ENCODE peak calls at places on chromosomes 12 and 14, in six cellular contexts. K, M, D, A, U and W are unnamed samples.

GRCh38 chr12:91040356-91040755 is 17.5 kb downstream of the KERA start:
- DNase-seq in U (no peak), D (no peak), M (no peak), A (no peak), K (no peak), W (no peak)

GRCh38 chr14:33229269-33229924 is 290.7 kb downstream of the NPAS3 start:
- DNase-seq in U (peak; percentile 29), D (peak; percentile 81), M (no peak), K (peak; percentile 36), A (no peak), W (no peak)

GRCh38 chr12:116466536-116466935 is 92.6 kb upstream of the MAP1LC3B2 start:
- DNase-seq in A (no peak), K (peak; percentile 29), M (peak; percentile 15), U (no peak), D (no peak), W (peak; percentile 11)

GRCh38 chr12:64039285-64039871 is 182.7 kb downstream of the KICS2 start:
- DNase-seq in D (peak; percentile 78), M (peak; percentile 23), U (no peak), K (peak; percentile 49), A (no peak), W (no peak)

GRCh38 chr12:70645494-70646317 is 8.5 kb upstream of the PTPRB start:
- DNase-seq in M (peak; percentile 44), U (no peak), D (no peak), A (peak; percentile 60), K (peak; percentile 93), W (peak; percentile 39)

GRCh38 chr14:106507354-106507753 is 981.0 kb downstream of the TMEM121 start:
- DNase-seq in U (no peak), A (no peak), K (no peak), D (no peak), M (no peak), W (no peak)

GRCh38 chr12:93048646-93049045 is 119.6 kb upstream of the EEA1 start:
- DNase-seq in M (no peak), U (no peak), D (no peak), K (no peak), A (no peak), W (no peak)

GRCh38 chr12:39442895-39443703 is at the start of gene KIF21A:
- DNase-seq in A (peak; percentile 69), K (peak; percentile 94), D (peak; percentile 88), M (peak; percentile 47), U (peak; percentile 87), W (peak; percentile 64)

GRCh38 chr12:64457036-64457435 is 5.1 kb downstream of the TBK1 start:
- DNase-seq in A (no peak), U (no peak), D (no peak), K (peak; percentile 39), M (no peak), W (no peak)

GRCh38 chr14:42140001-42140400 is 533.3 kb downstream of the LRFN5 start:
- DNase-seq in A (no peak), U (no peak), D (no peak), K (no peak), M (no peak), W (no peak)

GRCh38 chr12:105451798-105452197 is 121.3 kb downstream of the C12orf75 start:
- DNase-seq in U (no peak), A (no peak), K (no peak), D (no peak), M (no peak), W (no peak)

GRCh38 chr14:95703805-95704204 is 10.1 kb downstream of the TCL1A start:
- DNase-seq in A (no peak), U (no peak), K (no peak), D (no peak), M (no peak), W (no peak)

GRCh38 chr12:57549909-57550627 is at the start of gene KIF5A:
- DNase-seq in U (peak; percentile 40), K (no peak), A (peak; percentile 69), M (no peak), D (peak; percentile 49), W (no peak)

GRCh38 chr12:47222592-47222959 is 142.8 kb upstream of the AMIGO2 start:
- DNase-seq in M (no peak), A (no peak), K (no peak), D (no peak), U (no peak), W (no peak)

GRCh38 chr12:43805149-43805856 is 814 bp downstream of the TWF1 start:
- DNase-seq in M (no peak), K (peak; percentile 2), A (peak; percentile 5), U (no peak), D (peak; percentile 17), W (no peak)

GRCh38 chr14:29390046-29390841 is 537.4 kb downstream of the PRKD1 start:
- DNase-seq in U (no peak), M (no peak), D (peak; percentile 88), A (no peak), K (no peak), W (no peak)

GRCh38 chr12:14239350-14239934 is 126.0 kb upstream of the ATF7IP start:
- DNase-seq in M (no peak), A (no peak), K (peak; percentile 71), U (no peak), D (no peak), W (no peak)